ENCODE peak calls at places on chromosome 15, in nine cellular contexts. U, T, G, Y, N, P, H, I and F are unnamed samples.
A peak's percentile ranks its signal among the peaks of the same experiment; 100 is the strongest.

GRCh38 chr15:99439524-99439835 is 126.3 kb upstream of the MEF2A start:
- DNase-seq in U (no peak), T (peak; percentile 42), G (no peak), Y (no peak), N (no peak), P (no peak), H (no peak), I (peak; percentile 57), F (no peak)

GRCh38 chr15:87518957-87519356 is 737.6 kb downstream of the NTRK3 start:
- DNase-seq in U (no peak), T (no peak), G (no peak), Y (no peak), N (no peak), P (no peak), H (no peak), I (no peak), F (no peak)

GRCh38 chr15:101025116-101025885 is 106.1 kb downstream of the LRRK1 start:
- DNase-seq in U (no peak), T (peak; percentile 25), G (no peak), Y (peak; percentile 42), N (no peak), P (no peak), H (no peak), I (peak; percentile 36), F (no peak)

GRCh38 chr15:36498401-36498800 is 81.0 kb upstream of the CDIN1 start:
- DNase-seq in U (no peak), T (no peak), G (no peak), Y (no peak), N (no peak), P (no peak), H (no peak), I (no peak), F (no peak)

GRCh38 chr15:68230157-68231100 is 901 bp upstream of the CLN6 start:
- DNase-seq in U (no peak), T (peak; percentile 66), G (no peak), Y (peak; percentile 57), N (peak; percentile 35), P (no peak), H (no peak), I (no peak), F (no peak)

GRCh38 chr15:100252779-100253417 is 88.9 kb downstream of the ADAMTS17 start:
- DNase-seq in U (no peak), T (peak; percentile 45), G (no peak), Y (no peak), N (no peak), P (no peak), H (no peak), I (no peak), F (no peak)

GRCh38 chr15:79394231-79394630 is 37.9 kb upstream of the MINAR1 start:
- DNase-seq in U (no peak), T (no peak), G (no peak), Y (no peak), N (no peak), P (no peak), H (no peak), I (no peak), F (no peak)

GRCh38 chr15:63107895-63108546 is 13.6 kb upstream of the LACTB start:
- DNase-seq in U (no peak), T (peak; percentile 75), G (no peak), Y (no peak), N (no peak), P (no peak), H (peak; percentile 99), I (no peak), F (no peak)

GRCh38 chr15:37361621-37362020 is 261.3 kb upstream of the MEIS2 start:
- DNase-seq in U (no peak), T (no peak), G (no peak), Y (no peak), N (peak; percentile 21), P (no peak), H (no peak), I (no peak), F (no peak)

GRCh38 chr15:42150246-42150970 is 6.0 kb downstream of the PLA2G4F start:
- DNase-seq in U (no peak), T (peak; percentile 58), G (no peak), Y (no peak), N (no peak), P (no peak), H (no peak), I (peak; percentile 69), F (no peak)

GRCh38 chr15:80401471-80401870 is 2.7 kb upstream of the ARNT2 start:
- DNase-seq in U (no peak), T (no peak), G (no peak), Y (no peak), N (no peak), P (no peak), H (no peak), I (no peak), F (no peak)

GRCh38 chr15:55398243-55398642 is 9.9 kb downstream of the CCPG1 start:
- DNase-seq in U (no peak), T (no peak), G (no peak), Y (no peak), N (no peak), P (no peak), H (no peak), I (no peak), F (no peak)

GRCh38 chr15:100968043-100968966 is 49.1 kb downstream of the LRRK1 start:
- DNase-seq in U (no peak), T (no peak), G (no peak), Y (no peak), N (no peak), P (no peak), H (no peak), I (no peak), F (no peak)

GRCh38 chr15:96338772-96339661 is 8.5 kb downstream of the NR2F2 start:
- DNase-seq in U (no peak), T (no peak), G (no peak), Y (no peak), N (no peak), P (no peak), H (no peak), I (no peak), F (no peak)

GRCh38 chr15:44215594-44215993 is 20.5 kb upstream of the FRMD5 start:
- DNase-seq in U (no peak), T (no peak), G (no peak), Y (no peak), N (no peak), P (no peak), H (peak; percentile 49), I (peak; percentile 78), F (no peak)

GRCh38 chr15:50244153-50244552 is 21.4 kb downstream of the HDC start:
- DNase-seq in U (no peak), T (no peak), G (no peak), Y (no peak), N (no peak), P (no peak), H (no peak), I (no peak), F (no peak)

DNA sequence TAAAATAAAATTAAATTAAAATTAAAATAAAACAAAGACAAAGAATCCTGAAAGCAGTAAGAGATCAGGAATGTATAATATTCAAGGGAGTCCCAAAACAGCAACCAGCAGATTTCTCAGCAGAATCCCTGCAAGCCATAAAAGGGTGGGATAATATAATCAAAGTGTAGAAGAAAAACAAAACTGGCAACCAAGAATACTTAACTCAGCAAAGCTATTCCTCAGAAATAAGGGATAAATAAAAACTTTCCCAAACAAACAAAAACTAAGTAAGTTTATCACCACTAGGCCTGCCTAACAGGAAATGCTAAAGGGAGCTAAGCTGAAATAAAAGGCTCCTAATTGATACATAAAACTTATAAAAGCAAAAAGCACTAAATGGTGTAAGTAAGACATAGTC is 29.8 kb downstream of the THBS1 start:
- DNase-seq in U (no peak), T (no peak), G (no peak), Y (no peak), N (no peak), P (no peak), H (no peak), I (no peak), F (no peak)
- TF ChIP-seq CTCF in U (no peak), T (no peak), G (no peak), Y (no peak), N (no peak), P (no peak), H (no peak), I (no peak), F (no peak)

DNA sequence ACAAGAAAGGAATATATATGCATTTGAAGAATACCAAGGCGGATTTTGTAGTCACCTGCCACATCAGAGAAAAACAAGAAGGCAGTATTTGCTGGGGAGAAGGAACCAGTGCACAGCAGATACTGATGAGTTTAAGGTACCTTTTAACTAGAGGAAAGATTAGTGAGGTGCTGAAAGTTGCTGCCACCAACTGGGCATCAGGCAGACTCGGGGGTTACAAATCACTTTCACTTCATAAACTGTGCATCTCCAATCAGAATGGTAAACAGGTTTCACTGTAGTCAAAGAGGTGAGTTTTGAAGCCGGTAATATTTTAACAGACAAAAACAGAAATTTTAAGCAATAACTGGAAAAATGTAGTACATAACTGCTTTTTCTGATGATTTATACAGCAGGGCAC is 4.1 kb downstream of the FBN1 start:
- DNase-seq in U (no peak), T (no peak), G (no peak), Y (no peak), N (peak; percentile 42), P (peak; percentile 20), H (peak; percentile 9), I (no peak), F (no peak)
- TF ChIP-seq CTCF in U (no peak), T (no peak), G (no peak), Y (no peak), N (peak; percentile 57), P (peak; percentile 46), H (no peak), I (peak; percentile 91), F (no peak)

GRCh38 chr15:92527197-92527596 is 128.4 kb downstream of the FAM174B start:
- DNase-seq in U (no peak), T (peak; percentile 67), G (peak; percentile 72), Y (no peak), N (no peak), P (no peak), H (no peak), I (no peak), F (no peak)
- TF ChIP-seq CTCF in U (no peak), T (no peak), G (no peak), Y (no peak), N (no peak), P (no peak), H (no peak), I (no peak), F (no peak)

GRCh38 chr15:73867426-73867825 is 5.9 kb upstream of the TBC1D21 start:
- DNase-seq in U (no peak), T (peak; percentile 47), G (no peak), Y (peak; percentile 60), N (no peak), P (no peak), H (no peak), I (peak; percentile 71), F (no peak)

GRCh38 chr15:73866481-73866880 is 6.9 kb upstream of the TBC1D21 start:
- DNase-seq in U (no peak), T (no peak), G (no peak), Y (peak; percentile 39), N (no peak), P (no peak), H (no peak), I (peak; percentile 24), F (no peak)

GRCh38 chr15:73867956-73868355 is 5.4 kb upstream of the TBC1D21 start:
- DNase-seq in U (no peak), T (peak; percentile 44), G (no peak), Y (peak; percentile 43), N (no peak), P (no peak), H (no peak), I (peak; percentile 29), F (no peak)

GRCh38 chr15:73865904-73866303 is 7.5 kb upstream of the TBC1D21 start:
- DNase-seq in U (no peak), T (peak; percentile 6), G (no peak), Y (no peak), N (no peak), P (no peak), H (no peak), I (peak; percentile 29), F (no peak)

GRCh38 chr15:73866881-73867410 is 6.4 kb upstream of the TBC1D21 start:
- DNase-seq in U (no peak), T (peak; percentile 23), G (no peak), Y (peak; percentile 44), N (no peak), P (no peak), H (no peak), I (no peak), F (no peak)
- TF ChIP-seq CTCF in U (no peak), T (no peak), G (no peak), Y (no peak), N (no peak), P (no peak), H (no peak), I (no peak), F (no peak)